ENCODE peak calls at places on chromosomes 4 and X, in seven cellular contexts. K, S, N, H, O, P and A are unnamed samples.

GRCh38 chr4:10035130-10035529 is 13.8 kb upstream of the SLC2A9 start:
- DNase-seq in H (no peak), N (no peak), K (no peak), P (no peak), O (no peak), S (no peak), A (no peak)

GRCh38 chrX:125193921-125194320 is 125.8 kb upstream of the TEX13C start:
- DNase-seq in O (no peak), K (no peak), S (no peak), H (no peak), P (no peak), N (no peak), A (no peak)

GRCh38 chr4:10808591-10808990 is 124.0 kb upstream of the CLNK start:
- DNase-seq in O (no peak), K (peak), H (no peak), P (peak), N (peak), S (no peak), A (no peak)

GRCh38 chrX:110341189-110342035 is 17.2 kb upstream of the RTL9 start:
- DNase-seq in N (peak), H (no peak), S (no peak), O (peak), P (peak), K (peak), A (no peak)

GRCh38 chr4:37872310-37872988 is 18.4 kb upstream of the TBC1D1 start:
- DNase-seq in K (no peak), H (no peak), P (no peak), O (no peak), N (peak), S (no peak), A (no peak)

GRCh38 chr4:161920304-161921052 is 243.3 kb downstream of the FSTL5 start:
- DNase-seq in H (no peak), P (no peak), N (no peak), O (no peak), S (no peak), K (no peak), A (no peak)

GRCh38 chr4:38785901-38786402 is 3.2 kb upstream of the TLR10 start:
- DNase-seq in H (no peak), P (no peak), S (no peak), N (no peak), K (no peak), O (no peak), A (no peak)

GRCh38 chr4:58649236-58649635 is 1539.1 kb upstream of the IGFBP7 start:
- DNase-seq in H (no peak), N (no peak), P (no peak), S (no peak), K (no peak), O (no peak), A (no peak)

GRCh38 chr4:137359691-137360315 is 172.5 kb downstream of the PCDH18 start:
- DNase-seq in S (no peak), O (no peak), P (no peak), H (no peak), K (peak), N (no peak), A (no peak)

GRCh38 chr4:56821394-56822263 is at the start of gene SPINK2:
- DNase-seq in N (no peak), S (peak), K (no peak), H (peak), O (no peak), P (no peak), A (peak)

GRCh38 chr4:4913628-4914027 is 54.2 kb downstream of the MSX1 start:
- DNase-seq in H (no peak), N (no peak), P (no peak), K (no peak), O (no peak), S (no peak), A (no peak)

GRCh38 chrX:13153796-13154195 is 109.4 kb upstream of the FAM9C start:
- DNase-seq in N (peak), H (no peak), S (no peak), O (no peak), P (peak), K (peak), A (no peak)

GRCh38 chr4:107966903-107967302 is 22.8 kb upstream of the HADH start:
- DNase-seq in K (no peak), P (no peak), N (no peak), H (no peak), O (no peak), S (no peak), A (no peak)

GRCh38 chr4:146998157-146998556 is 52.5 kb upstream of the TTC29 start:
- DNase-seq in S (no peak), N (no peak), K (no peak), O (no peak), H (no peak), P (no peak), A (no peak)

GRCh38 chrX:33128048-33128805 is 83.1 kb downstream of the DMD start:
- DNase-seq in N (no peak), K (no peak), S (no peak), P (no peak), H (no peak), O (no peak), A (no peak)

GRCh38 chrX:11382935-11383334 is 89.7 kb downstream of the AMELX start:
- DNase-seq in O (no peak), P (no peak), K (no peak), H (no peak), N (peak), S (no peak), A (no peak)

GRCh38 chr4:8086751-8087445 is 71.7 kb downstream of the ABLIM2 start:
- DNase-seq in K (no peak), P (no peak), O (no peak), H (no peak), S (no peak), N (no peak), A (no peak)